ENCODE peak calls at places on chromosomes 6 and 20, in six cellular contexts. K is thoracic aorta, O is fibroblast of pulmonary artery, H is brain microvascular endothelial cell, R is body of pancreas, V is OCI-LY7. B is an unnamed sample.

GRCh38 chr6:169249057-169249456 is 4.6 kb downstream of the THBS2 start:
- DNase-seq in K (no peak), O (no peak), H (no peak), R (no peak), V (no peak), B (no peak)

GRCh38 chr6:158963020-158963808 is 36.8 kb downstream of the RSPH3 start:
- DNase-seq in K (no peak), O (no peak), H (no peak), R (no peak), V (no peak), B (no peak)

GRCh38 chr20:59004763-59005522 is 2.1 kb downstream of the CTSZ start:
- DNase-seq in K (no peak), O (no peak), H (no peak), R (peak), V (peak), B (no peak)

GRCh38 chr6:72672906-72673305 is 51.0 kb downstream of the KCNQ5 start:
- DNase-seq in K (no peak), O (no peak), H (no peak), R (no peak), V (no peak), B (no peak)

GRCh38 chr20:39631557-39631956 is 669.4 kb downstream of the DHX35 start:
- DNase-seq in K (no peak), O (no peak), H (peak), R (no peak), V (no peak), B (peak)

GRCh38 chr6:157649311-157650260 is 173.5 kb upstream of the SNX9 start:
- DNase-seq in K (no peak), O (no peak), H (no peak), R (no peak), V (no peak), B (no peak)

GRCh38 chr20:41029150-41029872 is 689 bp downstream of the TOP1 start:
- DNase-seq in K (no peak), O (no peak), H (no peak), R (no peak), V (no peak), B (no peak)

GRCh38 chr6:6479706-6480250 is 108.7 kb upstream of the LY86 start:
- DNase-seq in K (no peak), O (no peak), H (no peak), R (no peak), V (no peak), B (no peak)

GRCh38 chr20:32206383-32207210 is 946 bp downstream of the PLAGL2 start:
- DNase-seq in K (no peak), O (no peak), H (no peak), R (no peak), V (peak), B (no peak)

GRCh38 chr6:67615796-67616195 is 1019.3 kb upstream of the ADGRB3 start:
- DNase-seq in K (no peak), O (peak), H (peak), R (no peak), V (no peak), B (peak)

GRCh38 chr6:138651491-138651890 is 122.1 kb upstream of the CCDC28A start:
- DNase-seq in K (no peak), O (no peak), H (no peak), R (no peak), V (no peak), B (no peak)

GRCh38 chr6:107644513-107644912 is 154.6 kb downstream of the SOBP start:
- DNase-seq in K (no peak), O (no peak), H (no peak), R (no peak), V (no peak), B (no peak)

GRCh38 chr6:150373260-150373701 is 4.5 kb downstream of the IYD start:
- DNase-seq in K (peak), O (peak), H (peak), R (no peak), V (no peak), B (peak)

GRCh38 chr20:37318046-37318445 is 27.9 kb upstream of the SRC start:
- DNase-seq in K (no peak), O (no peak), H (no peak), R (no peak), V (no peak), B (no peak)

GRCh38 chr6:14217728-14218637 is 100.4 kb downstream of the CD83 start:
- DNase-seq in K (no peak), O (no peak), H (no peak), R (no peak), V (no peak), B (no peak)

GRCh38 chr6:24486065-24486464 is 3.3 kb downstream of the GPLD1 start:
- DNase-seq in K (no peak), O (no peak), H (no peak), R (no peak), V (no peak), B (no peak)

GRCh38 chr6:45222380-45222779 is 105.8 kb upstream of the RUNX2 start:
- DNase-seq in K (no peak), O (peak), H (no peak), R (no peak), V (no peak), B (no peak)

GRCh38 chr20:35199696-35200095 is 26.8 kb upstream of the MMP24 start:
- DNase-seq in K (no peak), O (no peak), H (no peak), R (no peak), V (no peak), B (peak)

GRCh38 chr6:111480988-111481830 is 1.8 kb downstream of the REV3L start:
- DNase-seq in K (no peak), O (no peak), H (no peak), R (no peak), V (peak), B (no peak)

GRCh38 chr6:140909156-140909555 is 1223.6 kb upstream of the GJE1 start:
- DNase-seq in K (no peak), O (peak), H (peak), R (no peak), V (no peak), B (peak)

GRCh38 chr20:36097331-36097730 is 57.2 kb upstream of the EPB41L1 start:
- DNase-seq in K (no peak), O (peak), H (peak), R (no peak), V (no peak), B (peak)

GRCh38 chr6:96015791-96016776 is at the start of gene FUT9:
- DNase-seq in K (no peak), O (no peak), H (no peak), R (peak), V (no peak), B (no peak)

GRCh38 chr20:57346477-57346876 is 4.6 kb upstream of the RAE1 start:
- DNase-seq in K (no peak), O (peak), H (peak), R (peak), V (peak), B (peak)

GRCh38 chr20:61411743-61412142 is 159.7 kb downstream of the CDH4 start:
- DNase-seq in K (no peak), O (no peak), H (no peak), R (no peak), V (no peak), B (no peak)
- TF ChIP-seq CTCF in K (no peak), O (no peak), H (no peak), R (no peak), V (no peak), B (no peak)

DNA sequence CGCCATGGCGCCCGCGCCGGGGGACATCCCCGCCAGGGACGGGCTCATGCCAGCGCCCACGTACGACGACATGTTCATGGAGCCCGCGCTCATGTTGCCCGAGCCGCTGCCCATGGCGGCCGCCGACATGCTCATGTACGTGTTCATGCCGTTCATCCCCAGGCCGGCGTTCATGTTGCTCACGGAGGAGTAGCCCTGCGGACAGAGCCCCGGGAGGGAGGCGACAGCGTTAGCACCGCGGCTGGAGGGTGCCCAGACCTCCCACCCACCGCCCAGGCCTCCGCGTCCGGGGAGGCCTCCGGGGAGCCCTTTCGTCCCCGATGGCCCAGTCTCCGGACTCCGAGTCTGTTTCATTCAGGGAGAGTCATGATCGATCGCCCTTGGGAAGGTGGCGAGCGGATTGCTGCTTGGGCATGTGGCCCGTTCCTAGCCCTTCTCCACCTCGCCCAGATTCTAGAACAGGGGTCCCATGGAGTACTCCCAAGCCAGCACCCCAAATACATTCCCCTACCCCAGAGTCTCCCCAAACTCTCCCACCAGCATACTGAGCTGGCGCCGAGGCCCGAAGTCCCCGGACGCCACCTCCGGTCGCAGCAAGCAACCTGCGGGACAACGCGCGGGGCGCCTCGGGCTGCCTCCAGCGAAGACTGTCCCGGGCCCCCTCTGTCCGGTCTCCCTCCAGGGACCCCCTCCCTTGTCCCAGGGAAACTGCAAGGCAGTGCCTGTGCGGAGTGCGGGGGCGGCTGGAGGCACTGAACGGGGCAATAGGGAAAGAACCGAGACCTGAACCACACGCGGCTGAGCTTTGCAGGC is 1.2 kb downstream of the FOXA2 start:
- DNase-seq in K (no peak), O (no peak), H (no peak), R (peak), V (no peak), B (no peak)
- H3K4me3 ChIP-seq in K (peak), O (no peak), H (no peak), R (peak), V (no peak), B (no peak)

DNA sequence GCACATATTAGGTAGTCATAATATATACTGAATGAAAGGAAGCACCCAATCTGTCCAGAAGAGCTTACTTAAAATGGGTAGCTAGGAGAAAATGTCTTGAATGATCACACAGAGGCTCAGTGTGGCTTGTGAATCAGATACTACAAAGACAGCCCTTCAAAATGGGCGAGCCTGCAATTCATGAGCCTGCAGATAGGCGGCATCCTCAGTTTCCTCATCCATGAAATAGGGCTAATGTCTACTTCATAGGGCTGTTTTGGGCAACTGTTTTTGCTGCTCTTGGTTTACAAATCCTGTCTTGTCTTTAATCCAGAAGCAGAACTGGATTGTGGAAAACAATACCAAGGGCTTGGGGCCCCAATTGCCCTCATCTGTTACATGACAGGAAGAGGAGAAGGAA is 129.3 kb upstream of the KCNK16 start:
- DNase-seq in K (no peak), O (no peak), H (no peak), R (no peak), V (peak), B (peak)
- TF ChIP-seq CTCF in K (no peak), O (peak), H (peak), R (peak), V (peak), B (peak)

GRCh38 chr20:3932277-3933073 is 43.3 kb downstream of the PANK2 start:
- DNase-seq in K (no peak), O (no peak), H (no peak), R (no peak), V (no peak), B (peak)
- H3K4me3 ChIP-seq in K (peak), O (no peak), H (peak), R (no peak), V (no peak), B (no peak)

GRCh38 chr6:44006123-44006871 is 121.0 kb downstream of the MRPL14 start:
- DNase-seq in K (no peak), O (no peak), H (no peak), R (no peak), V (no peak), B (peak)

GRCh38 chr6:44004136-44004535 is 123.1 kb downstream of the MRPL14 start:
- DNase-seq in K (no peak), O (no peak), H (no peak), R (no peak), V (no peak), B (no peak)

GRCh38 chr6:44003345-44004061 is 123.7 kb downstream of the MRPL14 start:
- DNase-seq in K (no peak), O (no peak), H (no peak), R (peak), V (no peak), B (no peak)

GRCh38 chr6:44005507-44005903 is 121.7 kb downstream of the MRPL14 start:
- DNase-seq in K (no peak), O (no peak), H (no peak), R (no peak), V (no peak), B (no peak)

DNA sequence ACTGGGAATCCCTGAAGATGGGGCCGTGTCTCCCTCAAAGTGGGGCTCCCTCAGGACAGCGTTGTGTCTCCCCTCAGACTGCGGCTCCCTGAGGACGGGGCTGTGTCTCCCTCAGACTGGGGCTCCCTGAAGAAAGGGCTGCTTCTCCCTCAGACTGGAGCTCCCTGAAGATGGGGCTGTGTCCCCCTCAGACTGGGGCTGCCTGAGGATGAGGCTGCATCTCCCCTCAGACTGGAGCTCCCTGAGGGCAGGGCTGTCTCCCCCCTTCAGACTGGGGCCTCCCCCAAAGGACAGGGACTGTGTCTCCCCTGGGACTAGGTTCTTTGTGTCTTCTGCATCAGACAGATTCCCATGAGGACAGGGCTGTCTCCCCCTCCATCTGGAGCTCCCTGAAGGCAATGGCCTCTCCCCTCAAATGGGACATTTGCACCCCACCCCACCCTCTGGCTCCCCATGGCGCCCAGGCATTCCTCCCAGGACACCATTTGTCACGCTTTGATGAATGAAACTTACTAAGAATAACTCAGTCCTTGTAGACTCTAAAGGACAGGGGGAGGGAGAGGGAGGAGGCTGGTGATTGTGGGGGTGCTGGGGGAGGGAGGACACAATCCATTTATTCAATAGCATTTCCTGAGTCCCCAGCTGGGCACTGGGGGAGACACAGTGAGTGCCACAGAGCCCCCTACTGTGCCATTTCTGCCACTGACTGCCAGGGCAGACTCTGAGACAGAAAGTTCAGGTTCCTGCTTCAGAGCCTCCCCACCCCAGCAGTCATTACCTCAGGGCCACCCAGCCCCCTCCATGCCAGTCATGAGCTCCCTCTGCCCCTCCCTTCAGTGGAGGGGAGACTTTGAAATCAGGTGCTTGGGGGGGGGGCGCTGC is 122.4 kb downstream of the MRPL14 start:
- DNase-seq in K (no peak), O (no peak), H (no peak), R (peak), V (peak), B (no peak)
- TF ChIP-seq CTCF in K (no peak), O (peak), H (peak), R (peak), V (peak), B (peak)

B was measured in astrocyte of the spinal cord.